ENCODE peak calls at places on chromosomes 11 and 22, in nine cellular contexts. W, I, X, J, S, T, H, G and Q are unnamed samples. For H3K27me3, the result is how much of the 10 kb centered on the place peaks cover.

GRCh38 chr22:49594078-49594477 is 233.6 kb downstream of the BRD1 start:
- DNase-seq in W (no peak), I (no peak), X (no peak), J (no peak), S (no peak), T (no peak), H (no peak), G (no peak), Q (no peak)

GRCh38 chr22:35883028-35883620 is 145.5 kb downstream of the RBFOX2 start:
- DNase-seq in W (no peak), I (no peak), X (no peak), J (peak), S (no peak), T (no peak), H (peak), G (peak), Q (no peak)

GRCh38 chr11:75524576-75525432 is 937 bp downstream of the GDPD5 start:
- DNase-seq in W (no peak), I (peak), X (no peak), J (peak), S (no peak), T (peak), H (no peak), G (peak), Q (no peak)

GRCh38 chr11:88790179-88790578 is 275.6 kb downstream of the GRM5 start:
- DNase-seq in W (no peak), I (no peak), X (no peak), J (no peak), S (no peak), T (no peak), H (no peak), G (no peak), Q (no peak)

GRCh38 chr11:59183768-59184167 is 11.8 kb downstream of the DTX4 start:
- DNase-seq in W (no peak), I (no peak), X (no peak), J (peak), S (no peak), T (no peak), H (no peak), G (no peak), Q (no peak)

GRCh38 chr11:19027829-19028595 is 32.5 kb downstream of the MRGPRX2 start:
- DNase-seq in W (no peak), I (no peak), X (peak), J (peak), S (no peak), T (no peak), H (no peak), G (no peak), Q (no peak)

GRCh38 chr11:84581083-84581482 is 1046.1 kb downstream of the DLG2 start:
- DNase-seq in W (no peak), I (no peak), X (no peak), J (no peak), S (no peak), T (no peak), H (no peak), G (no peak), Q (no peak)

GRCh38 chr22:24445481-24446290 is 18.3 kb downstream of the ADORA2A start:
- DNase-seq in W (no peak), I (peak), X (no peak), J (no peak), S (no peak), T (no peak), H (no peak), G (peak), Q (peak)

GRCh38 chr11:73465019-73465675 is 88.9 kb downstream of the RELT start:
- DNase-seq in W (no peak), I (no peak), X (no peak), J (peak), S (no peak), T (no peak), H (no peak), G (no peak), Q (no peak)

DNA sequence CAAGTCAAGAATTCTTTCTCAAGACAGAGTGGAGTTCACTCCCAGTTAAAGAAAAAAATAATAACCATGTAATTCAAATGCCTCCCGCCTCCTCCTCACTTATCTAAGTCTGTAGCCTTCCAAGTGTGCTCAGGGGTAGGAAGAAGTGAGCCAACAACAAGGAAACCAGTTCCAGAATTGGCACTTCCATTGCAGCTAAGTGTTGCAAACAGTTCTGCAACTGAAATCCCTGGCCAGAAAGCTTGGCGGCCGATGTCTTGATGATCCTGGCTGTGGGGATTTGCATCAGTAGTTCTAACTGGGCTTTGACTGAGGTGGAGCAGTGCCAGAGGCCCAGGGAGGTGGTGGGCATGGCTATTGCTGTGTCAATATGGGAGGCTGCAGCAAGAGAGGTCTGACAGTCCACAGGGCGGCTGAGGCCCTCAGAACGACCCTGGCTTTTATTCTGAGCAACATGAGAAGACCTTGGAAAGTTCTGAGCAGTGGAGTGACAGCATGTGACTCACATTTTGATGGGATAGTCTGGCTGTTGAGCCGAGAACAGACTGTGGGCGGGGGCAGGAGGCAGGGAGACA is 19.2 kb downstream of the DHCR7 start:
- DNase-seq in W (peak), I (peak), X (no peak), J (peak), S (peak), T (peak), H (no peak), G (no peak), Q (peak)
- H3K4me3 ChIP-seq in W (no peak), I (no peak), X (no peak), J (no peak), S (no peak), T (no peak), H (no peak), G (no peak), Q (no peak)

DNA sequence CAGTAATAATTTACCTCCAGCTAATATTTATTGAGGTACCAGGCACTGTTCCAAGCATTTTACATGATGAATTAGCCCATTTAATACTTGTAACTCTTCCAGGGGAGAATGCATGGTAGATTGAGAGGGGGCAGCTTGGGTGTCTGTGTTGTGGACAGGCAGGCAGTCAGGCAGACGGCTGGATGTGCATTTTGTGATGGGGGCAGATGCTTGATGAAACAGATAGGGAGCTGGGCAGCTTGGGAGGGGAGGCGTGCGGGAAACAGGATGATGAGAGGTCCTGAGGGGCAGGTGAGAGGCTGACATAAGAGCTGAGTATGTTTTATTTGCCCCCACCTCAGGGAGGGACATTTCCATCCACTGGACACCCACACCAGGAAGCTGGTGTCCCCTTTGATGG is 33.1 kb upstream of the SHISAL1 start:
- DNase-seq in W (no peak), I (no peak), X (no peak), J (no peak), S (no peak), T (no peak), H (no peak), G (no peak), Q (no peak)
- H3K27me3 ChIP-seq in W (under half), I (under half), X (under half), J (under half), S (under half), T (under half), H (under half), G (under half), Q (under half)

GRCh38 chr11:121350314-121351046 is 57.9 kb downstream of the SC5D start:
- DNase-seq in W (no peak), I (no peak), X (no peak), J (no peak), S (no peak), T (no peak), H (no peak), G (no peak), Q (no peak)
- H3K4me3 ChIP-seq in W (no peak), I (no peak), X (no peak), J (no peak), S (no peak), T (no peak), H (no peak), G (no peak), Q (no peak)

GRCh38 chr22:20434773-20435172 is 2.9 kb downstream of the SCARF2 start:
- DNase-seq in W (no peak), I (no peak), X (no peak), J (no peak), S (no peak), T (no peak), H (no peak), G (no peak), Q (no peak)
- H3K27me3 ChIP-seq in W (under half), I (under half), X (under half), J (under half), S (under half), T (under half), H (under half), G (under half), Q (under half)

DNA sequence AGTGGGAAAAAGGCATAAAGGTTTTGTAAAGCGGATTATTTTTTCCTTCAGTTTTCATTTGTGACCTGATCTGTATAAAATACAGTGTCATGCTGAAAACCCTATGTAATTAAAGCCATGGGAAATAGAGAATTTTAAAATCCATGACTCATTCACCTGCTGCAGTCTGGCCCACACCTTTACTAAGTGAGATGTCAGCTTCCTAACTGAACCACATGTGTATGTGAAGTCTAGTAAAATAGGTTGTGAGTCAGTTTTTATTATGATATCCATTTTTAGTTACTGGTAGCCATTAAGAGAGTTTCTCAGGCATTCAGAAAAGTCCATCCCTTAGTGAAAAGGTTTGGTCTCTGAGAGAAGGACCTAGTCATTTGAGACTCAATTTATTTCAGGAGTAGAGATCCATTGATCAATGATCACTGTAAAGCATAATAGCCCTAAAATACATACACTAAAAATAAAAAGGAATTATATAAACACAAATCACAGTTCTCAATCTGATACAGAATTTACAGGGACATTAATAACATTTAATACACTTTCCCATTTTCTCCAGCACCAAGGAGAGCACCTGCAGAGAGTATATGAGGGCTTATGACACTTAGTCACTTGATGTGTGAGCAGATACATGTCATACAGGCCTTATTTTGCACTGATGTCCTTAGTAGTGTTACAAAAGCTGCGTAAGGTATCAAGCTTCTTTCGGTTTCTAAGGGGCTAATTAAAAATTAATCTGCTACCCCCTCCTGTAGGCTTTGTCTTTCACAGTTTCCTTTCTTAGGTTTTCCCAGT is 61.1 kb downstream of the TRIM44 start:
- DNase-seq in W (no peak), I (no peak), X (no peak), J (peak), S (no peak), T (no peak), H (no peak), G (no peak), Q (no peak)
- H3K4me3 ChIP-seq in W (no peak), I (no peak), X (no peak), J (no peak), S (no peak), T (no peak), H (no peak), G (no peak), Q (no peak)

GRCh38 chr11:27437824-27438594 is 34.6 kb downstream of the LGR4 start:
- DNase-seq in W (no peak), I (no peak), X (no peak), J (no peak), S (no peak), T (no peak), H (no peak), G (no peak), Q (no peak)

GRCh38 chr11:27429740-27430451 is 42.7 kb downstream of the LGR4 start:
- DNase-seq in W (no peak), I (no peak), X (no peak), J (no peak), S (no peak), T (no peak), H (no peak), G (no peak), Q (no peak)

GRCh38 chr11:27431808-27432207 is 40.8 kb downstream of the LGR4 start:
- DNase-seq in W (no peak), I (no peak), X (no peak), J (no peak), S (no peak), T (no peak), H (no peak), G (no peak), Q (no peak)

GRCh38 chr11:27438595-27438981 is 34.0 kb downstream of the LGR4 start:
- DNase-seq in W (no peak), I (no peak), X (no peak), J (no peak), S (no peak), T (no peak), H (no peak), G (no peak), Q (no peak)

GRCh38 chr11:27433742-27434141 is 38.8 kb downstream of the LGR4 start:
- DNase-seq in W (no peak), I (no peak), X (no peak), J (no peak), S (no peak), T (no peak), H (no peak), G (no peak), Q (no peak)
- H3K27me3 ChIP-seq in W (under half), I (under half), X (under half), J (under half), S (under half), T (under half), H (under half), G (under half), Q (under half)

DNA sequence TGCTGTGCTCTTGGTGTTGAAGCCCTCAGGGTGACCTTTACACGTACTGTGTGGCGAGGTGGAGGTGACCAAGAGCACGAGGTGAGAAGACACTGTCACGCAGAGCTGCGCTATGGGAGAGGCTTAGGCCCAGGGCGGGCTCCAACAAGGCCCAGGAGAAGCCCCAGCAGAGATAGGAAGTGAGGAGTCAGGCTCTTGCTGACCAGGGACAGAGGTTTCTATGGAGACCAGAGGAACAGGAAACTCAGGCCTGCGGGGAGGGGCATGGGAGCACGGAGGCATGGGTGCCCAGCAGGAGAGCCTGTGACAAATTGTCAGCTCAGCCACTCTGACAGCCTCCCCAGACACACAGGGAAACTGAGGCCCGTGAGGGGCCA is 15.8 kb downstream of the DGKZ start:
- DNase-seq in W (peak), I (peak), X (peak), J (peak), S (peak), T (peak), H (peak), G (peak), Q (peak)
- H3K4me3 ChIP-seq in W (peak), I (no peak), X (peak), J (no peak), S (no peak), T (peak), H (peak), G (no peak), Q (no peak)

GRCh38 chr22:25996669-25997068 is 172.6 kb upstream of the SEZ6L start:
- DNase-seq in W (no peak), I (no peak), X (no peak), J (no peak), S (no peak), T (no peak), H (no peak), G (no peak), Q (no peak)
- H3K27me3 ChIP-seq in W (under half), I (under half), X (under half), J (under half), S (under half), T (under half), H (under half), G (under half), Q (under half)